ENCODE peak calls at places on chromosomes 1 and 21, in ten cellular contexts. Q is T-helper 17 cell, Y is GM20000, E is T-helper 9 cell, O is GM23338, Z is EH, P is occipital lobe, W is type B pancreatic cell, J is aorta, B is ELR. F is an unnamed sample.

GRCh38 chr1:211257831-211258225 is 1.3 kb upstream of the RCOR3 start:
- DNase-seq in Q (no peak), Y (no peak), E (no peak), O (no peak), Z (peak; percentile 41), P (no peak), W (no peak), J (no peak), B (no peak), F (no peak)

GRCh38 chr1:212477680-212478466 is 45.2 kb downstream of the NENF start:
- DNase-seq in Q (no peak), Y (no peak), E (no peak), O (no peak), Z (no peak), P (no peak), W (no peak), J (peak; percentile 21), B (no peak), F (no peak)

GRCh38 chr1:118985611-118986290 is 2.4 kb downstream of the TBX15 start:
- DNase-seq in Q (no peak), Y (peak; percentile 14), E (no peak), O (peak; percentile 43), Z (no peak), P (no peak), W (no peak), J (no peak), B (peak; percentile 49), F (no peak)

GRCh38 chr1:193115629-193116227 is 6.1 kb upstream of the CDC73 start:
- DNase-seq in Q (no peak), Y (no peak), E (no peak), O (no peak), Z (peak; percentile 99), P (no peak), W (no peak), J (no peak), B (peak; percentile 100), F (no peak)

GRCh38 chr1:86515597-86515996 is 31.3 kb upstream of the CLCA4 start:
- DNase-seq in Q (no peak), Y (no peak), E (no peak), O (peak; percentile 72), Z (peak; percentile 15), P (no peak), W (no peak), J (no peak), B (peak; percentile 67), F (no peak)

GRCh38 chr1:52905376-52905698 is 16.2 kb downstream of the ECHDC2 start:
- DNase-seq in Q (no peak), Y (no peak), E (no peak), O (no peak), Z (no peak), P (no peak), W (no peak), J (no peak), B (no peak), F (no peak)

GRCh38 chr1:169574336-169574735 is 11.9 kb downstream of the F5 start:
- DNase-seq in Q (no peak), Y (no peak), E (no peak), O (no peak), Z (no peak), P (no peak), W (no peak), J (no peak), B (no peak), F (no peak)

GRCh38 chr1:180623579-180624347 is 8.1 kb upstream of the XPR1 start:
- DNase-seq in Q (no peak), Y (no peak), E (no peak), O (peak; percentile 80), Z (peak; percentile 51), P (no peak), W (no peak), J (no peak), B (peak; percentile 51), F (no peak)

GRCh38 chr1:29332204-29332603 is 95.9 kb downstream of the PTPRU start:
- DNase-seq in Q (no peak), Y (no peak), E (no peak), O (peak; percentile 95), Z (peak; percentile 36), P (no peak), W (no peak), J (no peak), B (peak; percentile 56), F (no peak)

GRCh38 chr1:205229916-205230700 is 2.4 kb downstream of the TMCC2 start:
- DNase-seq in Q (no peak), Y (no peak), E (no peak), O (no peak), Z (no peak), P (no peak), W (no peak), J (no peak), B (no peak), F (no peak)

GRCh38 chr1:51289676-51290488 is 40.5 kb downstream of the TTC39A start:
- DNase-seq in Q (no peak), Y (no peak), E (no peak), O (no peak), Z (no peak), P (no peak), W (no peak), J (no peak), B (no peak), F (no peak)

GRCh38 chr1:100502052-100502792 is 35.7 kb upstream of the GPR88 start:
- DNase-seq in Q (no peak), Y (no peak), E (no peak), O (no peak), Z (peak; percentile 3), P (no peak), W (no peak), J (no peak), B (peak; percentile 46), F (no peak)

GRCh38 chr1:239587066-239587465 is 200.7 kb downstream of the CHRM3 start:
- DNase-seq in Q (no peak), Y (no peak), E (peak; percentile 3), O (peak; percentile 11), Z (no peak), P (no peak), W (no peak), J (no peak), B (peak; percentile 39), F (no peak)

GRCh38 chr21:29299046-29299905 is 554 bp downstream of the BACH1 start:
- DNase-seq in Q (peak; percentile 54), Y (no peak), E (peak; percentile 56), O (peak; percentile 55), Z (peak; percentile 66), P (peak; percentile 37), W (peak; percentile 78), J (peak; percentile 90), B (peak; percentile 76), F (peak; percentile 82)

GRCh38 chr1:99869304-99869703 is 19.1 kb downstream of the AGL start:
- DNase-seq in Q (no peak), Y (no peak), E (no peak), O (no peak), Z (peak; percentile 34), P (no peak), W (no peak), J (no peak), B (no peak), F (no peak)

GRCh38 chr1:92473781-92474495 is 12.8 kb downstream of the GFI1 start:
- DNase-seq in Q (no peak), Y (peak; percentile 41), E (no peak), O (no peak), Z (no peak), P (no peak), W (no peak), J (no peak), B (no peak), F (no peak)

GRCh38 chr21:28791595-28792282 is 200.9 kb downstream of the LTN1 start:
- DNase-seq in Q (no peak), Y (no peak), E (no peak), O (no peak), Z (no peak), P (no peak), W (no peak), J (no peak), B (no peak), F (no peak)

GRCh38 chr21:34844033-34844923 is 175.5 kb downstream of the CLIC6 start:
- DNase-seq in Q (no peak), Y (peak; percentile 64), E (no peak), O (no peak), Z (peak; percentile 33), P (no peak), W (no peak), J (no peak), B (no peak), F (no peak)

GRCh38 chr1:206690516-206690915 is 5.8 kb downstream of the MAPKAPK2 start:
- DNase-seq in Q (no peak), Y (no peak), E (no peak), O (no peak), Z (no peak), P (no peak), W (no peak), J (no peak), B (no peak), F (no peak)

GRCh38 chr1:200904772-200905171 is 10.1 kb downstream of the INAVA start:
- DNase-seq in Q (no peak), Y (no peak), E (no peak), O (no peak), Z (no peak), P (no peak), W (no peak), J (no peak), B (no peak), F (no peak)

GRCh38 chr1:229130028-229130668 is 140.8 kb upstream of the RAB4A start:
- DNase-seq in Q (no peak), Y (no peak), E (no peak), O (no peak), Z (no peak), P (no peak), W (no peak), J (no peak), B (no peak), F (no peak)

GRCh38 chr1:232473319-232473718 is 156.6 kb downstream of the SIPA1L2 start:
- DNase-seq in Q (no peak), Y (no peak), E (no peak), O (peak; percentile 58), Z (peak; percentile 76), P (no peak), W (no peak), J (no peak), B (peak; percentile 54), F (no peak)

GRCh38 chr1:112704908-112705627 is 1.9 kb downstream of the RHOC start:
- DNase-seq in Q (no peak), Y (peak; percentile 91), E (no peak), O (peak; percentile 99), Z (peak; percentile 99), P (peak; percentile 55), W (peak; percentile 81), J (peak; percentile 91), B (peak; percentile 98), F (peak; percentile 95)

GRCh38 chr1:198577444-198577843 is 37.0 kb upstream of the ATP6V1G3 start:
- DNase-seq in Q (no peak), Y (no peak), E (no peak), O (no peak), Z (peak; percentile 94), P (no peak), W (no peak), J (no peak), B (peak; percentile 91), F (no peak)

GRCh38 chr21:42423197-42423675 is 19.5 kb downstream of the UBASH3A start:
- DNase-seq in Q (no peak), Y (peak; percentile 59), E (peak; percentile 30), O (no peak), Z (no peak), P (no peak), W (no peak), J (no peak), B (no peak), F (no peak)

GRCh38 chr1:2259668-2260392 is 31.7 kb downstream of the SKI start:
- DNase-seq in Q (no peak), Y (no peak), E (no peak), O (peak; percentile 49), Z (no peak), P (peak; percentile 62), W (no peak), J (no peak), B (no peak), F (no peak)

GRCh38 chr1:154669464-154670282 is 61.7 kb upstream of the ADAR start:
- DNase-seq in Q (peak; percentile 52), Y (peak; percentile 92), E (peak; percentile 47), O (peak; percentile 90), Z (peak; percentile 71), P (peak; percentile 40), W (no peak), J (peak; percentile 81), B (peak; percentile 73), F (no peak)

GRCh38 chr21:16815228-16815627 is 697.6 kb upstream of the CXADR start:
- DNase-seq in Q (no peak), Y (no peak), E (no peak), O (peak; percentile 58), Z (no peak), P (no peak), W (no peak), J (no peak), B (no peak), F (no peak)